ENCODE peak calls at places on chromosomes 12 and 14, in eight cellular contexts. P is epithelial cell of esophagus, B is A673, Y is cardiac muscle cell, T is fibroblast of lung, R is IMR-90, X is AG09309, V is body of pancreas. F is an unnamed sample.

GRCh38 chr14:79668941-79669340 is 542.4 kb downstream of the DIO2 start:
- DNase-seq in P (no peak), B (no peak), Y (no peak), T (no peak), R (no peak), X (no peak), V (no peak), F (no peak)

GRCh38 chr12:115749485-115749884 is 528.0 kb downstream of the MED13L start:
- DNase-seq in P (no peak), B (no peak), Y (no peak), T (no peak), R (no peak), X (no peak), V (no peak), F (no peak)

GRCh38 chr12:21451529-21451928 is 14.1 kb downstream of the PYROXD1 start:
- DNase-seq in P (no peak), B (no peak), Y (no peak), T (peak; percentile 79), R (peak; percentile 56), X (no peak), V (no peak), F (no peak)

GRCh38 chr12:66823857-66824570 is 145.1 kb upstream of the GRIP1 start:
- DNase-seq in P (peak; percentile 92), B (peak; percentile 3), Y (peak; percentile 22), T (peak; percentile 43), R (no peak), X (no peak), V (no peak), F (no peak)

GRCh38 chr14:34331728-34332623 is 130.1 kb downstream of the SPTSSA start:
- DNase-seq in P (peak; percentile 76), B (peak; percentile 63), Y (peak; percentile 78), T (peak; percentile 71), R (peak; percentile 62), X (no peak), V (peak; percentile 69), F (peak; percentile 43)

GRCh38 chr12:124172646-124173045 is 122.2 kb upstream of the RFLNA start:
- DNase-seq in P (peak; percentile 80), B (no peak), Y (no peak), T (peak; percentile 55), R (no peak), X (peak; percentile 37), V (no peak), F (no peak)

GRCh38 chr12:119857036-119857435 is 20.1 kb downstream of the CIT start:
- DNase-seq in P (no peak), B (no peak), Y (no peak), T (no peak), R (no peak), X (no peak), V (no peak), F (peak; percentile 46)

GRCh38 chr12:24488906-24489619 is 459.8 kb downstream of the BCAT1 start:
- DNase-seq in P (no peak), B (no peak), Y (no peak), T (no peak), R (no peak), X (no peak), V (no peak), F (no peak)

GRCh38 chr12:93979189-93979588 is 169.2 kb upstream of the PLXNC1 start:
- DNase-seq in P (peak; percentile 52), B (no peak), Y (peak; percentile 35), T (peak; percentile 35), R (peak; percentile 38), X (peak; percentile 10), V (peak; percentile 52), F (no peak)

GRCh38 chr12:90102957-90103652 is 394.5 kb upstream of the ATP2B1 start:
- DNase-seq in P (peak; percentile 61), B (peak; percentile 56), Y (peak; percentile 50), T (peak; percentile 40), R (peak; percentile 53), X (no peak), V (peak; percentile 31), F (peak; percentile 28)

GRCh38 chr12:1204581-1205121 is 213.6 kb downstream of the ERC1 start:
- DNase-seq in P (no peak), B (no peak), Y (no peak), T (peak; percentile 31), R (no peak), X (no peak), V (no peak), F (peak; percentile 38)

GRCh38 chr12:108696996-108697290 is 34.4 kb downstream of the CORO1C start:
- DNase-seq in P (no peak), B (no peak), Y (no peak), T (no peak), R (no peak), X (no peak), V (no peak), F (no peak)

GRCh38 chr14:74902941-74903705 is 19.9 kb downstream of the RPS6KL1 start:
- DNase-seq in P (no peak), B (no peak), Y (no peak), T (no peak), R (no peak), X (no peak), V (no peak), F (no peak)

GRCh38 chr12:30902001-30902400 is 24.5 kb upstream of the TSPAN11 start:
- DNase-seq in P (no peak), B (peak; percentile 60), Y (no peak), T (peak; percentile 42), R (no peak), X (no peak), V (no peak), F (no peak)

GRCh38 chr12:128267246-128267622 is 264 bp downstream of the TMEM132C start:
- DNase-seq in P (no peak), B (no peak), Y (peak; percentile 47), T (no peak), R (no peak), X (no peak), V (no peak), F (no peak)

GRCh38 chr14:87994974-87995373 is 2.0 kb upstream of the GALC start:
- DNase-seq in P (no peak), B (no peak), Y (no peak), T (peak; percentile 51), R (no peak), X (no peak), V (no peak), F (no peak)

GRCh38 chr14:82113710-82114109 is 580.1 kb upstream of the SEL1L start:
- DNase-seq in P (no peak), B (no peak), Y (no peak), T (no peak), R (no peak), X (no peak), V (no peak), F (no peak)

GRCh38 chr12:68746572-68747180 is 700 bp downstream of the SLC35E3 start:
- DNase-seq in P (peak; percentile 77), B (peak; percentile 53), Y (peak; percentile 67), T (peak; percentile 67), R (peak; percentile 68), X (peak; percentile 23), V (peak; percentile 57), F (no peak)

DNA sequence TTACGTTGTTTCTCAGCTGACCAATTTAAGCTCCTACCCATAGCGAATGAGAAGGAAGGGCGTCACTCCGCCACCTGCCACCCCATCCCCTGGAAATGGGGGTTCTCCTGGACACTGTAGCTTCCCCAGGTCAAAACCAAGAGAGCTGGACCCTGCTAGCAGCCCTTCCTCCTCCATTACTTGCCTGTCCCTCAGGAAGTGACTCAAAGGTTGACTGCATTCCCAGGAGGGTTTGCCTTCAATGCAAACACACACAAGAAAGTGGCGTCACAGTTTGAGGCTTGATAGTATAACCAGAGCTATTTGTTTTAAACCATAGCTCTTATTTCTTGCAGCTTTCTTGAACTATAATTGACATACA is 79.1 kb downstream of the KCNK13 start:
- DNase-seq in P (peak; percentile 33), B (peak; percentile 84), Y (no peak), T (peak; percentile 88), R (peak; percentile 71), X (no peak), V (no peak), F (no peak)
- H3K4me3 ChIP-seq in P (no peak overlapping the region), B (peak overlapping the region; percentile 26), Y (no peak overlapping the region), T (no peak overlapping the region), R (no peak overlapping the region), X (no peak overlapping the region), V (no peak overlapping the region), F (no peak overlapping the region)

DNA sequence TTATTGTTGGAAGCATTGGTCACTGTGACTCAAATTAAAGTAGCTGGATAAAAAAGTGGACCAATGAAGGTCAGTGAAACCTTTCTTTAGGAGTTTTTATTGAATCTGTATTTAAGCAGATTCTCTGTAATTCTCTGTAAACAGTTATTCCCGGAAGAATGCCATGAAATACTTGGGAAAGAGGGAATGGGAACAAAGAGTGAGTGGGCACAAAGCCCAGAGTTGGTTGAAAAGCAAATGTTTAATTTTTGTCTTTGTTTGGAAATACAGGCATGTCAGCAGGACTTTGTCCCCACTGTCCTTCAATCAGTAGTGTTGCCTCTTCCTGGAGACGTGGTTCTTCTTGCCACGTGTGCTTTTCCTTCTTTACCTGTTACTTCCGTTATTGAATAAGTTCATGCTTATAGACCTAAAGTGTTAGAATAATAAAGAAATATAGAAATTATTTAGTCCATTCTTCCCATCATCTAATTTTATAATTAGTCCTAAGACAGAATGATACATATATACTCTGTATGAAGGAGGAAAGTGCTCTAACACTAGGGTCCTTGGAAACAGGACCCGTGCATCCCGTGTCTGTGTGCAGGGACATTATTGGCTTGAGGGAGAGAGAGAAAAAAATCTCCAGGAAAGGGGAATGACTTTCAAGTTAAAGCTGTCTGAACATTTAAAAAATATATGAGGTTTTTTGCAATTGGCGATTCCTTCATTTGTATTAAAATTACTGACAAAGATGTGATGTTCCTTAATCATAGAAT is 2.0 kb upstream of the ANG start:
- DNase-seq in P (no peak), B (no peak), Y (no peak), T (no peak), R (no peak), X (no peak), V (peak; percentile 66), F (no peak)
- H3K4me3 ChIP-seq in P (no peak overlapping the region), B (no peak overlapping the region), Y (no peak overlapping the region), T (peak overlapping the region; percentile 1), R (no peak overlapping the region), X (no peak overlapping the region), V (no peak overlapping the region), F (no peak overlapping the region)

GRCh38 chr14:36275741-36276140 is 44.7 kb downstream of the MBIP start:
- DNase-seq in P (no peak), B (no peak), Y (no peak), T (no peak), R (no peak), X (no peak), V (no peak), F (peak; percentile 17)

GRCh38 chr14:36268957-36269734 is 51.3 kb downstream of the MBIP start:
- DNase-seq in P (no peak), B (no peak), Y (peak; percentile 57), T (no peak), R (no peak), X (no peak), V (no peak), F (no peak)

GRCh38 chr14:36270191-36270590 is 50.2 kb downstream of the MBIP start:
- DNase-seq in P (no peak), B (no peak), Y (no peak), T (no peak), R (no peak), X (no peak), V (no peak), F (no peak)

GRCh38 chr14:36271222-36271621 is 49.2 kb downstream of the MBIP start:
- DNase-seq in P (no peak), B (no peak), Y (no peak), T (no peak), R (no peak), X (no peak), V (no peak), F (no peak)

GRCh38 chr14:36271939-36272907 is 48.2 kb downstream of the MBIP start:
- DNase-seq in P (peak; percentile 66), B (peak; percentile 38), Y (no peak), T (peak; percentile 20), R (peak; percentile 5), X (no peak), V (no peak), F (no peak)
- H3K4me3 ChIP-seq in P (peak overlapping the region; percentile 23), B (no peak overlapping the region), Y (no peak overlapping the region), T (peak overlapping the region; percentile 50), R (peak overlapping the region; percentile 41), X (peak overlapping the region; percentile 35), V (no peak overlapping the region), F (no peak overlapping the region)

GRCh38 chr12:92408072-92408900 is 262.6 kb upstream of the BTG1 start:
- DNase-seq in P (peak; percentile 58), B (peak; percentile 64), Y (no peak), T (no peak), R (no peak), X (no peak), V (peak; percentile 34), F (peak; percentile 39)
- H3K4me3 ChIP-seq in P (no peak overlapping the region), B (no peak overlapping the region), Y (no peak overlapping the region), T (no peak overlapping the region), R (no peak overlapping the region), X (no peak overlapping the region), V (no peak overlapping the region), F (no peak overlapping the region)